ENCODE peak calls at places on chromosomes 5 and 9, in seven cellular contexts. A is stimulated activated effector memory CD8-positive, alpha-beta T cell treated with anti-CD3 and anti-CD28 coated beads, Interleukin-12 subunit alpha, Interleukin-12 subunit beta, amount 100 ng/mL, for 72 hours; B is mesothelial cell of epicardium; M is T47D; I is NCI-H345; F is adrenal gland; K is WTC11. Q is an unnamed sample.
A peak's percentile ranks its signal among the peaks of the same experiment; 100 is the strongest.

GRCh38 chr5:50667079-50667652 is 729 bp downstream of the PARP8 start:
- DNase-seq in K (peak; percentile 66), A (no peak), M (peak; percentile 46), I (peak; percentile 68), B (peak; percentile 72), F (peak; percentile 67), Q (peak; percentile 21)

GRCh38 chr5:134374234-134374633 is 2.9 kb downstream of the UBE2B start:
- DNase-seq in A (no peak), K (no peak), I (no peak), B (no peak), M (peak; percentile 69), F (no peak), Q (no peak)

GRCh38 chr5:55303238-55303690 is 4.2 kb downstream of the DHX29 start:
- DNase-seq in I (no peak), K (no peak), A (no peak), B (no peak), F (no peak), M (no peak), Q (no peak)

GRCh38 chr5:15021286-15022046 is 149.9 kb upstream of the ANKH start:
- DNase-seq in I (no peak), A (no peak), B (no peak), M (peak; percentile 73), K (no peak), F (no peak), Q (no peak)

GRCh38 chr5:16065810-16066209 is 113.8 kb downstream of the MARCHF11 start:
- DNase-seq in I (no peak), K (no peak), M (no peak), F (no peak), B (no peak), A (no peak), Q (no peak)

GRCh38 chr5:64682608-64683007 is 7.7 kb upstream of the SHISAL2B start:
- DNase-seq in A (no peak), K (peak; percentile 44), F (no peak), B (no peak), M (peak; percentile 18), I (no peak), Q (peak; percentile 60)

GRCh38 chr5:181203842-181204560 is 995 bp downstream of the TRIM7 start:
- DNase-seq in I (no peak), B (no peak), K (peak; percentile 54), A (no peak), M (no peak), F (no peak), Q (no peak)

GRCh38 chr9:75911390-75911789 is 20.9 kb downstream of the PCSK5 start:
- DNase-seq in F (no peak), K (no peak), I (no peak), M (no peak), B (no peak), A (no peak), Q (no peak)

GRCh38 chr5:176402684-176403083 is 13.7 kb downstream of the CLTB start:
- DNase-seq in F (no peak), K (no peak), A (no peak), M (no peak), B (no peak), I (no peak), Q (no peak)

GRCh38 chr5:101393795-101394450 is 490.8 kb upstream of the ST8SIA4 start:
- DNase-seq in K (no peak), I (no peak), B (no peak), M (no peak), A (no peak), F (no peak), Q (no peak)

GRCh38 chr5:12330381-12330780 is 426.1 kb upstream of the CTNND2 start:
- DNase-seq in I (no peak), B (no peak), A (no peak), F (no peak), M (no peak), K (no peak), Q (no peak)

GRCh38 chr9:13917534-13917933 is 396.4 kb downstream of the NFIB start:
- DNase-seq in B (no peak), K (no peak), A (no peak), M (no peak), F (no peak), I (no peak), Q (no peak)

GRCh38 chr9:136485651-136486050 is 2.8 kb upstream of the SEC16A start:
- DNase-seq in A (no peak), F (peak; percentile 91), I (no peak), K (no peak), M (no peak), B (no peak), Q (no peak)

GRCh38 chr9:72044095-72044494 is 16.3 kb downstream of the C9orf57 start:
- DNase-seq in A (no peak), F (no peak), B (no peak), K (no peak), M (no peak), I (no peak), Q (no peak)

GRCh38 chr5:75465480-75465879 is 45.9 kb downstream of the CERT1 start:
- DNase-seq in B (no peak), M (no peak), K (no peak), I (peak; percentile 43), F (no peak), A (no peak), Q (no peak)

GRCh38 chr5:139654464-139654863 is 6.3 kb downstream of the CXXC5 start:
- DNase-seq in M (no peak), B (no peak), K (no peak), A (no peak), I (no peak), F (no peak), Q (no peak)

GRCh38 chr5:179862296-179862695 is 3.7 kb upstream of the MRNIP start:
- DNase-seq in K (no peak), M (no peak), B (no peak), F (no peak), A (no peak), I (no peak), Q (no peak)

GRCh38 chr5:133700251-133700650 is 87.9 kb upstream of the FSTL4 start:
- DNase-seq in A (no peak), M (no peak), I (no peak), K (no peak), F (peak; percentile 11), B (no peak), Q (no peak)

GRCh38 chr9:123419721-123420559 is 63.9 kb downstream of the CRB2 start:
- DNase-seq in M (no peak), A (no peak), K (no peak), I (no peak), B (no peak), F (no peak), Q (no peak)

GRCh38 chr9:131038256-131039128 is 29.5 kb downstream of the LAMC3 start:
- DNase-seq in M (no peak), K (no peak), B (no peak), A (no peak), I (no peak), F (no peak), Q (no peak)

GRCh38 chr5:95973793-95974325 is 12.2 kb upstream of the ELL2 start:
- DNase-seq in F (no peak), K (no peak), B (no peak), A (no peak), I (no peak), M (no peak), Q (no peak)

GRCh38 chr5:143707797-143708196 is 104.2 kb upstream of the HMHB1 start:
- DNase-seq in M (no peak), A (no peak), F (no peak), B (no peak), K (no peak), I (no peak), Q (no peak)

GRCh38 chr9:114611516-114612271 is 603 bp downstream of the TMEM268 start:
- DNase-seq in K (peak; percentile 49), F (peak; percentile 70), M (peak; percentile 90), I (peak; percentile 61), A (peak; percentile 34), B (peak; percentile 67), Q (peak; percentile 57)

GRCh38 chr5:102799017-102799416 is 43.9 kb downstream of the PAM start:
- DNase-seq in F (no peak), M (no peak), A (no peak), K (no peak), B (no peak), I (no peak), Q (no peak)

GRCh38 chr5:53160895-53161294 is 51.3 kb upstream of the MOCS2 start:
- DNase-seq in F (no peak), A (no peak), B (no peak), K (no peak), M (no peak), I (no peak), Q (no peak)

Q was measured in HuH-7.